ENCODE peak calls at places on chromosomes 11 and 22, in four cellular contexts. I is aorta; V is left ventricle myocardium inferior; O is naive thymus-derived CD4-positive, alpha-beta T cell. D is an unnamed sample.

GRCh38 chr11:85540181-85540580 is 87.0 kb downstream of the DLG2 start:
- DNase-seq in I (no peak), V (no peak), O (no peak), D (no peak)

GRCh38 chr11:84564180-84564866 is 1062.8 kb downstream of the DLG2 start:
- DNase-seq in I (no peak), V (no peak), O (peak), D (peak)

GRCh38 chr11:64089915-64090810 is 54.4 kb downstream of the FLRT1 start:
- DNase-seq in I (no peak), V (no peak), O (no peak), D (no peak)

GRCh38 chr11:69394902-69395690 is 86.4 kb upstream of the LINC01488 start:
- DNase-seq in I (no peak), V (no peak), O (no peak), D (no peak)

GRCh38 chr11:61164610-61165424 is 3.6 kb upstream of the VPS37C start:
- DNase-seq in I (peak), V (no peak), O (no peak), D (no peak)

GRCh38 chr11:85694385-85694980 is 8.5 kb upstream of the CCDC89 start:
- DNase-seq in I (no peak), V (no peak), O (peak), D (peak)

GRCh38 chr11:65680192-65680743 is 17.6 kb upstream of the RELA start:
- DNase-seq in I (no peak), V (no peak), O (no peak), D (no peak)

GRCh38 chr11:57546869-57547518 is 9.6 kb downstream of the SMTNL1 start:
- DNase-seq in I (no peak), V (no peak), O (no peak), D (peak)

GRCh38 chr11:396511-396947 is 2.5 kb downstream of the PKP3 start:
- DNase-seq in I (no peak), V (no peak), O (no peak), D (no peak)

GRCh38 chr11:128055576-128056217 is 531.7 kb downstream of the ETS1 start:
- DNase-seq in I (no peak), V (no peak), O (no peak), D (no peak)

GRCh38 chr11:27291954-27292641 is 70.9 kb downstream of the CCDC34 start:
- DNase-seq in I (no peak), V (no peak), O (no peak), D (no peak)

GRCh38 chr11:11993814-11994213 is 14.6 kb downstream of the DKK3 start:
- DNase-seq in I (no peak), V (peak), O (no peak), D (no peak)

GRCh38 chr22:31611065-31611760 is 50.8 kb downstream of the PISD start:
- DNase-seq in I (no peak), V (no peak), O (no peak), D (no peak)

GRCh38 chr11:122023614-122024250 is 92.3 kb downstream of the BLID start:
- DNase-seq in I (no peak), V (no peak), O (no peak), D (peak)

GRCh38 chr11:110763249-110764011 is 51.2 kb upstream of the ARHGAP20 start:
- DNase-seq in I (peak), V (no peak), O (no peak), D (no peak)

GRCh38 chr11:32434387-32435151 is 770 bp downstream of the WT1 start:
- DNase-seq in I (no peak), V (no peak), O (no peak), D (no peak)

GRCh38 chr11:127002669-127003259 is 2.2 kb upstream of the KIRREL3 start:
- DNase-seq in I (no peak), V (no peak), O (no peak), D (no peak)

GRCh38 chr11:47270331-47271271 is 668 bp downstream of the MADD start:
- DNase-seq in I (no peak), V (no peak), O (peak), D (peak)

GRCh38 chr11:31422703-31423102 is 53.0 kb downstream of the DNAJC24 start:
- DNase-seq in I (no peak), V (no peak), O (no peak), D (no peak)

GRCh38 chr11:31421840-31422239 is 52.2 kb downstream of the DNAJC24 start:
- DNase-seq in I (no peak), V (no peak), O (no peak), D (no peak)

GRCh38 chr11:31419669-31420068 is 50.0 kb downstream of the DNAJC24 start:
- DNase-seq in I (no peak), V (no peak), O (no peak), D (no peak)

GRCh38 chr11:31419138-31419537 is 49.5 kb downstream of the DNAJC24 start:
- DNase-seq in I (no peak), V (no peak), O (no peak), D (no peak)

DNA sequence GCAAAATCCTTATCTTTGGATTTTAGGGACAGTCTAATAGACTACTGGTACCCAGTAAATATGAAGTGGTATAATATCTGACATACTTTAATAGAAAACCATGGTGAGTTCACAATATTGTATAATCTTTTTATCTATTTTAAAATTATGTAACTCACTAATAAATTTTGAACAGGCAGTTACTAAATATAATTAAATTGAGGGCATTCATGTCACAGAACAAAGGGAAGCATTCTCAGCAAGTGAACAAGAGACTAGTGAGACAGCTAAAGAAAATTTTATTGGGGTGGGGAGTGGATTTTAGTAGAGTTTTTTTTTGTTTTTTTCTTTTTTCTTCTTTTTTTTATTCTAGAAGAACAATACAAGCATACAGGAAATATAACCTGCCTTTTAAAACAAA is 55.0 kb downstream of the DNAJC24 start:
- DNase-seq in I (no peak), V (no peak), O (no peak), D (no peak)
- H3K4me3 ChIP-seq in I (no peak), V (no peak), O (no peak), D (no peak)

GRCh38 chr11:40204228-40204627 is 1255.2 kb downstream of the LRRC4C start:
- DNase-seq in I (no peak), V (no peak), O (no peak), D (no peak)

GRCh38 chr11:40203606-40204005 is 1255.8 kb downstream of the LRRC4C start:
- DNase-seq in I (no peak), V (no peak), O (no peak), D (no peak)

DNA sequence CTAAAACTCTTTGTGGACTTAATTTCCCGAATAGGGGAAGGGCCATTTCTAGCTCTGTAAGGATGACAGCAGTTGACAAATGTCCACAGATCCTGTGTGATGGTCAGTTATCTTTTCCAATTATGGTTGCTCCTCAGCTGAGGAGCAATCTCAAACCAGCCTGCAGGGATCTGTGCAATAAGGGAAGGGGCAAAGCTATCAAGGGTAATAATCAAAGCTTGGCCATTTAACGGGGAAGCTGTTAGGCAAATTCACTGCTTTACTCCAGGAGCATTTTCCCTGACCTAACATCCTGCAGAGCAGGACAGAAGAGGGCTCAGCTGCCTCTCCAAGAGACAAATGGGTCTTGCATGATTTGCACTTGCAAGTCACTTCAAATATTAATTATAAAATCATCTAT is 1256.9 kb downstream of the LRRC4C start:
- DNase-seq in I (no peak), V (no peak), O (no peak), D (no peak)
- H3K4me3 ChIP-seq in I (no peak), V (no peak), O (no peak), D (no peak)

GRCh38 chr11:73342633-73343032 is 33.6 kb upstream of the RELT start:
- DNase-seq in I (no peak), V (no peak), O (no peak), D (no peak)
- H3K4me3 ChIP-seq in I (no peak), V (peak), O (no peak), D (no peak)

GRCh38 chr22:19519041-19519926 is 4.9 kb downstream of the CLDN5 start:
- DNase-seq in I (no peak), V (no peak), O (no peak), D (no peak)
- H3K4me3 ChIP-seq in I (no peak), V (no peak), O (no peak), D (no peak)

GRCh38 chr22:49964136-49964492 is 3.5 kb downstream of the PIM3 start:
- DNase-seq in I (peak), V (peak), O (no peak), D (peak)
- H3K4me3 ChIP-seq in I (no peak), V (peak), O (no peak), D (no peak)

GRCh38 chr22:46747646-46748045 is 9.6 kb upstream of the CERK start:
- DNase-seq in I (no peak), V (no peak), O (no peak), D (no peak)

GRCh38 chr22:46749682-46750529 is 11.9 kb upstream of the CERK start:
- DNase-seq in I (peak), V (no peak), O (no peak), D (no peak)

GRCh38 chr22:46750530-46750800 is 12.0 kb upstream of the TBC1D22A start:
- DNase-seq in I (no peak), V (no peak), O (no peak), D (no peak)

GRCh38 chr22:46748206-46748947 is 10.3 kb upstream of the CERK start:
- DNase-seq in I (peak), V (no peak), O (no peak), D (no peak)

GRCh38 chr22:46748948-46749681 is 11.1 kb upstream of the CERK start:
- DNase-seq in I (peak), V (no peak), O (peak), D (no peak)
- H3K4me3 ChIP-seq in I (no peak), V (no peak), O (peak), D (no peak)

D was measured in MM.1S.